ENCODE peak calls at places on chromosome 1, in four cellular contexts. O, T, N and L are unnamed samples.
A peak's percentile ranks its signal among the peaks of the same experiment; 100 is the strongest.

GRCh38 chr1:198575715-198576641 is 35.5 kb upstream of the ATP6V1G3 start:
- DNase-seq in N (no peak), O (peak; percentile 11), T (no peak), L (no peak)

GRCh38 chr1:201937624-201938212 is 8.6 kb downstream of the LMOD1 start:
- DNase-seq in N (no peak), O (no peak), T (no peak), L (no peak)

GRCh38 chr1:89550995-89551394 is 26.4 kb downstream of the LRRC8B start:
- DNase-seq in N (no peak), O (no peak), T (no peak), L (no peak)

GRCh38 chr1:185914089-185914488 is 179.9 kb downstream of the HMCN1 start:
- DNase-seq in O (no peak), N (no peak), T (no peak), L (no peak)

GRCh38 chr1:183877321-183877720 is 72.4 kb downstream of the RGL1 start:
- DNase-seq in O (no peak), T (no peak), N (no peak), L (peak; percentile 12)

GRCh38 chr1:229953736-229954326 is 113.2 kb upstream of the GALNT2 start:
- DNase-seq in N (no peak), O (no peak), T (no peak), L (no peak)

GRCh38 chr1:197481101-197481500 is 213.0 kb downstream of the CRB1 start:
- DNase-seq in N (no peak), O (no peak), T (no peak), L (no peak)

GRCh38 chr1:80059940-80060339 is 1053.4 kb upstream of the ADGRL4 start:
- DNase-seq in N (no peak), O (no peak), T (no peak), L (no peak)

GRCh38 chr1:91397605-91398004 is 7.0 kb downstream of the HFM1 start:
- DNase-seq in O (no peak), T (no peak), N (no peak), L (no peak)

GRCh38 chr1:222794656-222795474 is 20.0 kb upstream of the DISP1 start:
- DNase-seq in O (peak; percentile 49), N (no peak), T (no peak), L (no peak)

GRCh38 chr1:228350831-228351781 is 55.5 kb downstream of the TRIM11 start:
- DNase-seq in N (no peak), T (no peak), O (no peak), L (no peak)

GRCh38 chr1:192439373-192440025 is 122.7 kb downstream of the RGS21 start:
- DNase-seq in T (no peak), O (peak; percentile 70), N (no peak), L (no peak)

GRCh38 chr1:112389689-112390088 is 6.3 kb upstream of the CTTNBP2NL start:
- DNase-seq in O (no peak), N (no peak), T (no peak), L (no peak)
- H3K4me1 ChIP-seq in O (peaks cover 22% of the 10 kb centered on the region), N (no peaks in the 10 kb centered on the region), T (peaks cover 17% of the 10 kb centered on the region), L (peaks cover 11% of the 10 kb centered on the region)

DNA sequence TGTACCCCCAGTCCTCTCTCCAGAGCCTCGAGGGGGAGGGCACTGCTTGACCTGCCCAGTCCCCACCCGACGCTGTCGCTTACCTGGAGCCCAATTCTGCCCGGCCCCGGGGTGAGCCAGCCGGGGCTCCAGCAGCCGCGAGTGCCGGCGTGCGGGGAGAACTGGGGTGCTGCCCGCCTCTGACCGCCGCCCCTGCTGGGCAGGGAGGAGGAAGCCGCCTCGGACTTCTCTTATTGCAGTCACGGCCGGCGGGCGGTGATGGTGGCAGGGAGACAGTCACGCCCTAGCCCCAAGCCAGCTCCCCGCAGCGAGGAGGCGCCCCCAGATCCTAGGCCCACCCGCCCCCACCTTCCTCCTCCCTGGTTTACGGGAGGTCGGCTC is at the start of gene FGR:
- DNase-seq in O (no peak), N (no peak), T (no peak), L (no peak)
- H3K4me1 ChIP-seq in O (no peaks in the 10 kb centered on the region), N (no peaks in the 10 kb centered on the region), T (peaks cover 35% of the 10 kb centered on the region), L (no peaks in the 10 kb centered on the region)

GRCh38 chr1:39189592-39190041 is 14.9 kb upstream of the MACF1 start:
- DNase-seq in T (no peak), O (no peak), N (no peak), L (no peak)
- H3K4me1 ChIP-seq in T (peaks cover 35% of the 10 kb centered on the region), O (peaks cover 92% of the 10 kb centered on the region), N (no peaks in the 10 kb centered on the region), L (no peaks in the 10 kb centered on the region)

GRCh38 chr1:200741808-200742207 is 3.1 kb downstream of the CAMSAP2 start:
- DNase-seq in O (no peak), N (no peak), T (no peak), L (no peak)
- H3K4me1 ChIP-seq in O (peaks cover 38% of the 10 kb centered on the region), N (no peaks in the 10 kb centered on the region), T (peaks cover 4% of the 10 kb centered on the region), L (peaks cover 22% of the 10 kb centered on the region)

GRCh38 chr1:23116216-23116836 is 52.3 kb downstream of the LUZP1 start:
- DNase-seq in T (no peak), O (no peak), N (no peak), L (no peak)

GRCh38 chr1:23108918-23109533 is 59.6 kb downstream of the LUZP1 start:
- DNase-seq in N (no peak), T (no peak), O (no peak), L (no peak)

GRCh38 chr1:23110391-23110790 is 58.3 kb downstream of the LUZP1 start:
- DNase-seq in N (no peak), T (no peak), O (no peak), L (no peak)

GRCh38 chr1:23114424-23115079 is 54.1 kb downstream of the LUZP1 start:
- DNase-seq in O (no peak), N (no peak), T (no peak), L (no peak)

DNA sequence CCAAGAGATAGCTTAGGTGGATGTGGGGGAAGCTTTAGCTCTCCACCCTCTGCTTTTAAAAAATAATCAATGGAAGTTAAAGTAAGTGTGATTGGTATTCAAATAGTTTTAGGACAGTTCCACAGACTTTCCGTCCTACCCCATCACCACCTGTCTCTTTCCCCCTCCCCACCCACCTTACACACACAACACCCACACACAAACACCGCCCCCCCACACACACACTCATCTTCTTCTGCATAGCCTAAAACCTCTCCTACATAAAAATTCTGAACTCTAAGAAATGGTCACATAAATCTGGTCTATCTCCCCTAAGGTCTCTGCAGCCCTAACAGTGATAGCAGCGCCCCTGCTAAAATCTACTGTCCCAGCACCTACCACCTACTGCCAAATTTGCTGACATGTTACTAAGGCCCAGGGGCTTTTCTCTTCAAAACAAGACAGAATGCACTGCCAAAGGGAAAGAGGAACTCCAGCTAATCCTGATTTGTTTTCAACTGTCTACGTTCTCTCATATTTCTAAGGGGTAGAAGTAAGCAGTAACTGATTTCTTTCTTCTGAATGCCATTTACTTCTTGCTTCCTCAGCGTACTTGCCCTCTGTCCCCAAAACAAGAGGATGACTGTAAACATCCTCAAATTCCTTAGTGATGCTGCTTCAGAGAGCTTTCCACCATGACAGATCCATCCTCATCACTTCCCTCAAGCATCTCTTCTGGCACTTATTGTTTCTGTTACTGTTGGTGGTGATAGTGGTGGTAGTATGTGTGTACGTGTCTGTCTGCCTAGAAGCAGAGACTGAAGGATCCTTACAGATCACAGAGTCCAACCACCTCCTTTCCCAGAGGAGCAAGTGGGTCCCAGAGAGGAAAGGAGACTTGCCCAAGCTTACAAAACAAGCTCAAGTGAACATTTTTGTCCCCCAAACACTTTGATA is 56.8 kb downstream of the LUZP1 start:
- DNase-seq in O (no peak), T (no peak), N (no peak), L (no peak)
- H3K4me1 ChIP-seq in O (peaks cover 76% of the 10 kb centered on the region), T (peaks cover 25% of the 10 kb centered on the region), N (no peaks in the 10 kb centered on the region), L (no peaks in the 10 kb centered on the region)

GRCh38 chr1:9066945-9067807 is 2.3 kb downstream of the SLC2A5 start:
- DNase-seq in O (no peak), T (no peak), N (peak; percentile 82), L (no peak)

GRCh38 chr1:9071554-9072235 is 2.3 kb upstream of the SLC2A5 start:
- DNase-seq in N (no peak), T (no peak), O (no peak), L (no peak)

GRCh38 chr1:9070421-9071015 is 1.1 kb upstream of the SLC2A5 start:
- DNase-seq in O (no peak), T (no peak), N (no peak), L (no peak)

GRCh38 chr1:9069324-9070100 is at the start of gene SLC2A5:
- DNase-seq in O (no peak), T (no peak), N (peak; percentile 66), L (peak; percentile 72)

GRCh38 chr1:9068971-9069323 is 488 bp downstream of the SLC2A5 start:
- DNase-seq in O (no peak), N (no peak), T (no peak), L (no peak)
- H3K4me1 ChIP-seq in O (no peaks in the 10 kb centered on the region), N (no peaks in the 10 kb centered on the region), T (peaks cover 61% of the 10 kb centered on the region), L (peaks cover 19% of the 10 kb centered on the region)

DNA sequence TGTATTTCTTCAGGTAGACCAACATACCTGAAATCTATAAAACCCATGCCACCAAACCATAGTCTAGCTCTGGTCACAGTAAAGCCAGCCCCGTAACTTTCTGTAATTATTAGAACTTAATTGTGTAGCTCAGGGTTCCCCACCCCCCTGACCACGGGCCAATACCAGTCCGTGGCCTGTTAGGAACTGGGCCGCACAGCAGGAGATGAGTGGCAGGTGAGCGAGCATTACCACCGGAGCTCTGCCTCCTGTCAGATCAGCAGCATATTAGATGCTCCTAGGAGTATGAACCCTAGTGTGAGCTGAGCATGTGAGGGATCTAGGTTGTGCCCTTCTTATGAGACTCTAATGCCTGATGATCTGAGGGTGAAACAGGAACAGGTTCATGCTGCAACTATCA is 14.6 kb downstream of the TENT5C start:
- DNase-seq in O (no peak), T (no peak), N (no peak), L (no peak)
- H3K4me1 ChIP-seq in O (no peaks in the 10 kb centered on the region), T (no peaks in the 10 kb centered on the region), N (no peaks in the 10 kb centered on the region), L (no peaks in the 10 kb centered on the region)

GRCh38 chr1:86776108-86776507 is 71.7 kb downstream of the SH3GLB1 start:
- DNase-seq in N (no peak), T (no peak), O (no peak), L (no peak)
- H3K4me1 ChIP-seq in N (no peaks in the 10 kb centered on the region), T (peaks cover 14% of the 10 kb centered on the region), O (peaks cover 57% of the 10 kb centered on the region), L (peaks cover 4% of the 10 kb centered on the region)

GRCh38 chr1:54292015-54292739 is 92.2 kb downstream of the MRPL37 start:
- DNase-seq in T (no peak), O (no peak), N (no peak), L (no peak)
- H3K4me1 ChIP-seq in T (peaks cover 81% of the 10 kb centered on the region), O (peaks cover 12% of the 10 kb centered on the region), N (no peaks in the 10 kb centered on the region), L (peaks cover 7% of the 10 kb centered on the region)

GRCh38 chr1:154727409-154727808 is 119.4 kb upstream of the ADAR start:
- DNase-seq in O (no peak), N (no peak), T (no peak), L (no peak)

GRCh38 chr1:154730251-154730650 is 122.3 kb upstream of the ADAR start:
- DNase-seq in T (no peak), O (peak; percentile 75), N (no peak), L (peak; percentile 54)

GRCh38 chr1:154730986-154731489 is 123.1 kb upstream of the ADAR start:
- DNase-seq in O (no peak), N (no peak), T (no peak), L (no peak)

GRCh38 chr1:154729031-154729442 is 121.1 kb upstream of the ADAR start:
- DNase-seq in T (no peak), N (no peak), O (peak; percentile 36), L (no peak)

DNA sequence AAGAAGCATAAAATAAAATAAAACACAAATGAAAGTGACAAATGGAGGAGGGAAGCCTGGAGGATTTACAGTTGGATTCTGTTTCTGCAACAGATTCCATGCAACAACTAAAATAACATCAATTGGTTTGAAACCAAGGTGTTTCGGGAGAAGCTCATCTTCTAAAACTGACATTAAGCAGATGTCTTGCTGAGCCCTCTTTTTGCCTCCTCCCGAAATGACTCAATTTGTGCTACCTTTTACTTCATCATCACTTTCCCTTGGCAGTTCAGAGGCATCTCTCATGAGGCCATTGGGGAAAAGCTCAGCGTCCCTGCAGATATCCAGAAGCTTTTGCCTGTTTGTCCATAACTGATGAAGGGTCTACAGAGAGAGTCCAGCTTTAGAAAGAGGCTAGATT is 121.6 kb upstream of the ADAR start:
- DNase-seq in T (no peak), N (no peak), O (no peak), L (no peak)
- H3K4me1 ChIP-seq in T (peaks cover 21% of the 10 kb centered on the region), N (no peaks in the 10 kb centered on the region), O (peaks cover 24% of the 10 kb centered on the region), L (peaks cover 5% of the 10 kb centered on the region)